ENCODE peak calls at places on chromosomes 16 and 17, in seven cellular contexts. R is heart right ventricle, Q is cardiac muscle cell, V is left ventricle myocardium inferior, Y is stomach, K is OCI-LY7, D is osteoblast. U is an unnamed sample.

GRCh38 chr17:4477286-4477791 is 21.3 kb upstream of the SPNS2 start:
- DNase-seq in R (no peak), Q (no peak), V (no peak), Y (no peak), K (no peak), D (peak; percentile 92), U (no peak)

GRCh38 chr16:47143329-47143676 is 442 bp downstream of the NETO2 start:
- DNase-seq in R (peak; percentile 21), Q (peak; percentile 83), V (peak; percentile 47), Y (peak; percentile 64), K (peak; percentile 53), D (peak; percentile 94), U (peak; percentile 62)

GRCh38 chr17:38447502-38448095 is 19.3 kb downstream of the ARHGAP23 start:
- DNase-seq in R (no peak), Q (no peak), V (no peak), Y (no peak), K (no peak), D (peak; percentile 61), U (no peak)

GRCh38 chr17:75894049-75894742 is 2.6 kb downstream of the TRIM65 start:
- DNase-seq in R (no peak), Q (no peak), V (no peak), Y (no peak), K (no peak), D (peak; percentile 48), U (no peak)

GRCh38 chr17:7848131-7848579 is 6.7 kb upstream of the TMEM88 start:
- DNase-seq in R (no peak), Q (no peak), V (no peak), Y (no peak), K (no peak), D (no peak), U (no peak)

GRCh38 chr16:88437367-88437964 is 15.6 kb upstream of the ZFPM1 start:
- DNase-seq in R (no peak), Q (peak; percentile 74), V (peak; percentile 51), Y (peak; percentile 72), K (peak; percentile 71), D (peak; percentile 99), U (no peak)

GRCh38 chr17:81204578-81204977 is 18.2 kb downstream of the CEP131 start:
- DNase-seq in R (no peak), Q (no peak), V (no peak), Y (no peak), K (no peak), D (peak; percentile 63), U (no peak)

GRCh38 chr16:88894681-88895300 is 28.3 kb upstream of the PABPN1L start:
- DNase-seq in R (no peak), Q (no peak), V (no peak), Y (no peak), K (no peak), D (no peak), U (no peak)

GRCh38 chr16:84633622-84634021 is 14.7 kb upstream of the KLHL36 start:
- DNase-seq in R (peak; percentile 85), Q (no peak), V (peak; percentile 88), Y (peak; percentile 44), K (no peak), D (no peak), U (no peak)

GRCh38 chr17:46773676-46774075 is 44.8 kb downstream of the WNT3 start:
- DNase-seq in R (no peak), Q (no peak), V (no peak), Y (no peak), K (no peak), D (no peak), U (no peak)

GRCh38 chr16:23155445-23156049 is 6.3 kb upstream of the USP31 start:
- DNase-seq in R (no peak), Q (peak; percentile 27), V (no peak), Y (peak; percentile 44), K (peak; percentile 45), D (no peak), U (no peak)

GRCh38 chr16:67917852-67918236 is 13.8 kb downstream of the CTRL start:
- DNase-seq in R (no peak), Q (no peak), V (no peak), Y (no peak), K (no peak), D (peak; percentile 97), U (peak; percentile 72)

GRCh38 chr17:80451104-80451775 is 25.2 kb downstream of the NPTX1 start:
- DNase-seq in R (no peak), Q (no peak), V (no peak), Y (no peak), K (no peak), D (no peak), U (no peak)

GRCh38 chr17:19785854-19786253 is 37.8 kb upstream of the ALDH3A1 start:
- DNase-seq in R (no peak), Q (no peak), V (no peak), Y (no peak), K (no peak), D (no peak), U (no peak)

GRCh38 chr17:39599006-39599664 is 8.6 kb downstream of the NEUROD2 start:
- DNase-seq in R (no peak), Q (no peak), V (no peak), Y (no peak), K (no peak), D (peak; percentile 81), U (no peak)

GRCh38 chr16:20866161-20866772 is 33.9 kb downstream of the DCUN1D3 start:
- DNase-seq in R (peak; percentile 29), Q (peak; percentile 32), V (no peak), Y (peak; percentile 27), K (no peak), D (peak; percentile 90), U (peak; percentile 70)
- H3K4me1 ChIP-seq in R (peaks cover 63% of the 10 kb centered on the region), Q (peaks cover 47% of the 10 kb centered on the region), V (peaks cover 99% of the 10 kb centered on the region), Y (peaks cover 49% of the 10 kb centered on the region), K (no peaks in the 10 kb centered on the region), D (peaks cover 53% of the 10 kb centered on the region), U (peaks cover 35% of the 10 kb centered on the region)

DNA sequence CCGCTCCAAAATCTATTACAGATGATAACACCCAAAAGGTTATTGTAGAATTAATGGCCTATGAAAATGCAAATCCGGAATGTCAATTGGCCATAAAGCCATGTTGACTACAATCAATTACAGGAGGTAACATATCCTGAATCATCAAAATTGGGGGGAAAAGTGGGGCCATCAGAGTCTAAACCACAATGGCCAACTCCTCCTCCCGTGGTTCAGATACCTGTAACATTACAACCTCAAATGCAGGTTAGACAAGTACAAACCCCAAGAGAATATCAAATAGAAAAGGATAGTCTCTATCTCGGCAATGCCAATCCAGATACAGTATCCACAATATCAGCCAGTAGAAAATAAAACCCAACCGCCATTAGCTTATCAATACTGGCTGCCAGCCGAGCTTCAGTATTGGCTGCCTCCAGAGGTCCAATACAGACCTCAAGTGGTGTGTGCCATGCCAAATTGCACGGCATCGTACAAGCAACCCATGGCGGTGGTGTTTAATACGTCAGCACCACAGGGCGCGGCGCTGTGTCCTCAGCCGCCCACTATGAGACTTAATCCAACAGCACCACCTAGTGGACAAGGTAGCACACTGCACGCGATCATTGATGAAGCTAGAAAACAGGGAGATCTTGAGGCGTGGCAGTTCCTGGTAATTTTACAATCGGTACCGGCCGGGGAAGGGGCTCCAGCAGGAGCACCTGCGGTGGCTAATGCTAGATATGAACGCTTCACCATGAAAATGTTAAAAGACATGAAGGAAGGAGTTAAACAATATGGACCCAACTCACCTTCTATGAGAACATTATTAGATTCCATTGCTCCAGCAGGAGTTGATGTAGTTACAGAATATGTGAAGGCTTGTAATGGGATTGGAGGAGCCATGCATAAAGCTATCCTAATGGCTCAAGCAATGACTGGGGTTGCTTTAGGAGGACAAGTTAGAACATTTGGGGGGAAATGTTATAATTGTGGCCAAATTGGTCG is 15.2 kb downstream of the FLYWCH1 start:
- DNase-seq in R (peak; percentile 84), Q (peak; percentile 90), V (peak; percentile 87), Y (peak; percentile 95), K (peak; percentile 86), D (peak; percentile 96), U (peak; percentile 73)
- TF ChIP-seq CTCF in R (peak; percentile 94), Q (peak; percentile 92), V (peak; percentile 98), Y (peak; percentile 96), K (peak; percentile 98), D (peak; percentile 95), U (peak; percentile 97)

GRCh38 chr17:48002920-48003685 is 32.2 kb downstream of the CDK5RAP3 start:
- DNase-seq in R (no peak), Q (no peak), V (no peak), Y (no peak), K (no peak), D (no peak), U (no peak)

GRCh38 chr17:48002208-48002919 is 31.5 kb downstream of the CDK5RAP3 start:
- DNase-seq in R (no peak), Q (no peak), V (no peak), Y (no peak), K (peak; percentile 60), D (peak; percentile 92), U (no peak)

GRCh38 chr17:48004973-48005372 is 32.6 kb downstream of the COPZ2 start:
- DNase-seq in R (no peak), Q (no peak), V (no peak), Y (no peak), K (no peak), D (no peak), U (no peak)

GRCh38 chr17:48001187-48001586 is 30.3 kb downstream of the CDK5RAP3 start:
- DNase-seq in R (no peak), Q (no peak), V (no peak), Y (no peak), K (no peak), D (peak; percentile 46), U (no peak)

GRCh38 chr17:48003686-48004120 is 32.8 kb downstream of the CDK5RAP3 start:
- DNase-seq in R (no peak), Q (no peak), V (no peak), Y (no peak), K (no peak), D (no peak), U (no peak)
- H3K4me1 ChIP-seq in R (no peaks in the 10 kb centered on the region), Q (peaks cover 32% of the 10 kb centered on the region), V (peaks cover 13% of the 10 kb centered on the region), Y (no peaks in the 10 kb centered on the region), K (peaks cover 34% of the 10 kb centered on the region), D (peaks cover 24% of the 10 kb centered on the region), U (peaks cover 19% of the 10 kb centered on the region)

GRCh38 chr17:44564429-44564828 is 7.1 kb downstream of the FZD2 start:
- DNase-seq in R (no peak), Q (no peak), V (no peak), Y (no peak), K (no peak), D (no peak), U (no peak)
- TF ChIP-seq CTCF in R (no peak), Q (no peak), V (no peak), Y (no peak), K (no peak), D (no peak), U (no peak)